ENCODE peak calls at places on chromosomes 3 and 15, in seven cellular contexts. One of them, this sample, is unnamed.

GRCh38 chr15:44102675-44103254 is 92.3 kb downstream of the FRMD5 start:
- DNase-seq in brain microvascular endothelial cell: peak
- DNase-seq in PC-3: peak
- DNase-seq in body of pancreas: peak
- DNase-seq in uterus: no peak
- DNase-seq in cardiac muscle cell: peak
- DNase-seq in CD8-positive, alpha-beta T cell: no peak
- DNase-seq in this sample: peak

GRCh38 chr3:9064251-9064650 is 101.0 kb upstream of the RAD18 start:
- DNase-seq in brain microvascular endothelial cell: no peak
- DNase-seq in PC-3: no peak
- DNase-seq in body of pancreas: no peak
- DNase-seq in uterus: no peak
- DNase-seq in cardiac muscle cell: no peak
- DNase-seq in CD8-positive, alpha-beta T cell: no peak
- DNase-seq in this sample: no peak

GRCh38 chr15:100338971-100339444 is 2.8 kb downstream of the ADAMTS17 start:
- DNase-seq in brain microvascular endothelial cell: peak
- DNase-seq in PC-3: peak
- DNase-seq in body of pancreas: peak
- DNase-seq in uterus: peak
- DNase-seq in cardiac muscle cell: peak
- DNase-seq in CD8-positive, alpha-beta T cell: peak
- DNase-seq in this sample: peak

GRCh38 chr3:64063982-64064438 is 40.7 kb upstream of the PSMD6 start:
- DNase-seq in brain microvascular endothelial cell: no peak
- DNase-seq in PC-3: no peak
- DNase-seq in body of pancreas: no peak
- DNase-seq in uterus: no peak
- DNase-seq in cardiac muscle cell: no peak
- DNase-seq in CD8-positive, alpha-beta T cell: no peak
- DNase-seq in this sample: no peak

GRCh38 chr3:16485024-16485992 is 28.2 kb downstream of the RFTN1 start:
- DNase-seq in brain microvascular endothelial cell: no peak
- DNase-seq in PC-3: no peak
- DNase-seq in body of pancreas: no peak
- DNase-seq in uterus: no peak
- DNase-seq in cardiac muscle cell: no peak
- DNase-seq in CD8-positive, alpha-beta T cell: no peak
- DNase-seq in this sample: no peak

GRCh38 chr3:157327018-157327417 is 109.6 kb upstream of the PTX3 start:
- DNase-seq in brain microvascular endothelial cell: no peak
- DNase-seq in PC-3: peak
- DNase-seq in body of pancreas: no peak
- DNase-seq in uterus: no peak
- DNase-seq in cardiac muscle cell: no peak
- DNase-seq in CD8-positive, alpha-beta T cell: no peak
- DNase-seq in this sample: no peak

GRCh38 chr3:194265505-194265892 is 85.6 kb downstream of the CPN2 start:
- DNase-seq in brain microvascular endothelial cell: peak
- DNase-seq in PC-3: peak
- DNase-seq in body of pancreas: peak
- DNase-seq in uterus: peak
- DNase-seq in cardiac muscle cell: peak
- DNase-seq in CD8-positive, alpha-beta T cell: no peak
- DNase-seq in this sample: peak

GRCh38 chr15:25053000-25053815 is 98.4 kb downstream of the SNRPN start:
- DNase-seq in brain microvascular endothelial cell: no peak
- DNase-seq in PC-3: no peak
- DNase-seq in body of pancreas: no peak
- DNase-seq in uterus: no peak
- DNase-seq in cardiac muscle cell: no peak
- DNase-seq in CD8-positive, alpha-beta T cell: peak
- DNase-seq in this sample: no peak

GRCh38 chr3:129890125-129890524 is 3.4 kb downstream of the TMCC1 start:
- DNase-seq in brain microvascular endothelial cell: no peak
- DNase-seq in PC-3: no peak
- DNase-seq in body of pancreas: peak
- DNase-seq in uterus: no peak
- DNase-seq in cardiac muscle cell: no peak
- DNase-seq in CD8-positive, alpha-beta T cell: no peak
- DNase-seq in this sample: no peak

GRCh38 chr3:116005404-116005803 is 382.1 kb downstream of the GAP43 start:
- DNase-seq in brain microvascular endothelial cell: peak
- DNase-seq in PC-3: peak
- DNase-seq in body of pancreas: peak
- DNase-seq in uterus: no peak
- DNase-seq in cardiac muscle cell: peak
- DNase-seq in CD8-positive, alpha-beta T cell: no peak
- DNase-seq in this sample: peak

GRCh38 chr15:37101634-37102314 is 1.4 kb upstream of the MEIS2 start:
- DNase-seq in brain microvascular endothelial cell: no peak
- DNase-seq in PC-3: peak
- DNase-seq in body of pancreas: peak
- DNase-seq in uterus: peak
- DNase-seq in cardiac muscle cell: peak
- DNase-seq in CD8-positive, alpha-beta T cell: no peak
- DNase-seq in this sample: peak

GRCh38 chr15:80916056-80916455 is 73.6 kb downstream of the MESD start:
- DNase-seq in brain microvascular endothelial cell: no peak
- DNase-seq in PC-3: no peak
- DNase-seq in body of pancreas: no peak
- DNase-seq in uterus: no peak
- DNase-seq in cardiac muscle cell: no peak
- DNase-seq in CD8-positive, alpha-beta T cell: no peak
- DNase-seq in this sample: no peak

GRCh38 chr15:88911766-88912118 is 1.4 kb downstream of the MFGE8 start:
- DNase-seq in brain microvascular endothelial cell: no peak
- DNase-seq in PC-3: peak
- DNase-seq in body of pancreas: no peak
- DNase-seq in uterus: no peak
- DNase-seq in cardiac muscle cell: no peak
- DNase-seq in CD8-positive, alpha-beta T cell: no peak
- DNase-seq in this sample: peak

GRCh38 chr3:141426404-141427034 is 58.2 kb downstream of the ZBTB38 start:
- DNase-seq in brain microvascular endothelial cell: peak
- DNase-seq in PC-3: no peak
- DNase-seq in body of pancreas: peak
- DNase-seq in uterus: peak
- DNase-seq in cardiac muscle cell: peak
- DNase-seq in CD8-positive, alpha-beta T cell: no peak
- DNase-seq in this sample: no peak

GRCh38 chr3:52084954-52085730 is 28.8 kb upstream of the DUSP7 start:
- DNase-seq in brain microvascular endothelial cell: no peak
- DNase-seq in PC-3: no peak
- DNase-seq in body of pancreas: no peak
- DNase-seq in uterus: no peak
- DNase-seq in cardiac muscle cell: no peak
- DNase-seq in CD8-positive, alpha-beta T cell: no peak
- DNase-seq in this sample: no peak

GRCh38 chr15:63255485-63255990 is 21.9 kb upstream of the APH1B start:
- DNase-seq in brain microvascular endothelial cell: no peak
- DNase-seq in PC-3: no peak
- DNase-seq in body of pancreas: no peak
- DNase-seq in uterus: no peak
- DNase-seq in cardiac muscle cell: no peak
- DNase-seq in CD8-positive, alpha-beta T cell: no peak
- DNase-seq in this sample: no peak

GRCh38 chr3:51353131-51353530 is 32.0 kb upstream of the MANF start:
- DNase-seq in brain microvascular endothelial cell: no peak
- DNase-seq in PC-3: no peak
- DNase-seq in body of pancreas: no peak
- DNase-seq in uterus: no peak
- DNase-seq in cardiac muscle cell: no peak
- DNase-seq in CD8-positive, alpha-beta T cell: no peak
- DNase-seq in this sample: no peak

GRCh38 chr3:177463863-177464262 is 266.6 kb upstream of the TBL1XR1 start:
- DNase-seq in brain microvascular endothelial cell: peak
- DNase-seq in PC-3: no peak
- DNase-seq in body of pancreas: no peak
- DNase-seq in uterus: no peak
- DNase-seq in cardiac muscle cell: peak
- DNase-seq in CD8-positive, alpha-beta T cell: no peak
- DNase-seq in this sample: no peak

GRCh38 chr15:57118013-57118799 is 199.8 kb downstream of the TCF12 start:
- DNase-seq in brain microvascular endothelial cell: peak
- DNase-seq in PC-3: peak
- DNase-seq in body of pancreas: no peak
- DNase-seq in uterus: no peak
- DNase-seq in cardiac muscle cell: peak
- DNase-seq in CD8-positive, alpha-beta T cell: no peak
- DNase-seq in this sample: peak

GRCh38 chr3:17116007-17116659 is 231.4 kb downstream of the PLCL2 start:
- DNase-seq in brain microvascular endothelial cell: no peak
- DNase-seq in PC-3: no peak
- DNase-seq in body of pancreas: no peak
- DNase-seq in uterus: no peak
- DNase-seq in cardiac muscle cell: no peak
- DNase-seq in CD8-positive, alpha-beta T cell: no peak
- DNase-seq in this sample: no peak

GRCh38 chr3:25821746-25822573 is 32.1 kb downstream of the OXSM start:
- DNase-seq in brain microvascular endothelial cell: no peak
- DNase-seq in PC-3: no peak
- DNase-seq in body of pancreas: no peak
- DNase-seq in uterus: no peak
- DNase-seq in cardiac muscle cell: no peak
- DNase-seq in CD8-positive, alpha-beta T cell: no peak
- DNase-seq in this sample: no peak

GRCh38 chr3:64030741-64031140 is 7.4 kb upstream of the PSMD6 start:
- DNase-seq in brain microvascular endothelial cell: peak
- DNase-seq in PC-3: peak
- DNase-seq in body of pancreas: peak
- DNase-seq in uterus: peak
- DNase-seq in cardiac muscle cell: peak
- DNase-seq in CD8-positive, alpha-beta T cell: peak
- DNase-seq in this sample: peak

GRCh38 chr15:39713846-39714245 is 68.8 kb downstream of the FSIP1 start:
- DNase-seq in brain microvascular endothelial cell: no peak
- DNase-seq in PC-3: no peak
- DNase-seq in body of pancreas: no peak
- DNase-seq in uterus: no peak
- DNase-seq in cardiac muscle cell: no peak
- DNase-seq in CD8-positive, alpha-beta T cell: no peak
- DNase-seq in this sample: no peak

DNA sequence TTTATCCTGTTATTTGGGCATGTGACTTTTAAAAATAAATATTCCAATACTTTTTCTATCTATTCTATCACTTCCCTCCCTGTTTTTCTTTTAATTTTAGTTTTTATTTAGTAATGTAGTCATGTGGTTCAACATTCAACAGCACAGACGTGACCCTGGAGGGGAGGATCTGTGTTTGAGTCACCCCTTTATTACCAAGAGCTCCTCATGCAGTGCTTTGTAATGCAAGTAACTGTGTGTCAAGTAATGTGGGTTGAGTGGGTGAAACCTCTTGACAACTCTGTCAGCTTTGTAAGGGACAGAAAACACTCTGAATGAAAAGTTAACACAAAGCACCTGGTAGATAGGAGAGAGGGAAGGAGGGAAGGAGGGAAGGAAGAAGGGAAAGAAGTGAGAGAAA is 89.7 kb upstream of the FGF12 start:
- DNase-seq in brain microvascular endothelial cell: peak
- DNase-seq in PC-3: peak
- DNase-seq in body of pancreas: no peak
- DNase-seq in uterus: no peak
- DNase-seq in cardiac muscle cell: no peak
- DNase-seq in CD8-positive, alpha-beta T cell: no peak
- DNase-seq in this sample: peak
- TF ChIP-seq CTCF in brain microvascular endothelial cell: no peak
- TF ChIP-seq CTCF in PC-3: no peak
- TF ChIP-seq CTCF in body of pancreas: no peak
- TF ChIP-seq CTCF in uterus: no peak
- TF ChIP-seq CTCF in cardiac muscle cell: no peak
- TF ChIP-seq CTCF in CD8-positive, alpha-beta T cell: no peak
- TF ChIP-seq CTCF in this sample: no peak

DNA sequence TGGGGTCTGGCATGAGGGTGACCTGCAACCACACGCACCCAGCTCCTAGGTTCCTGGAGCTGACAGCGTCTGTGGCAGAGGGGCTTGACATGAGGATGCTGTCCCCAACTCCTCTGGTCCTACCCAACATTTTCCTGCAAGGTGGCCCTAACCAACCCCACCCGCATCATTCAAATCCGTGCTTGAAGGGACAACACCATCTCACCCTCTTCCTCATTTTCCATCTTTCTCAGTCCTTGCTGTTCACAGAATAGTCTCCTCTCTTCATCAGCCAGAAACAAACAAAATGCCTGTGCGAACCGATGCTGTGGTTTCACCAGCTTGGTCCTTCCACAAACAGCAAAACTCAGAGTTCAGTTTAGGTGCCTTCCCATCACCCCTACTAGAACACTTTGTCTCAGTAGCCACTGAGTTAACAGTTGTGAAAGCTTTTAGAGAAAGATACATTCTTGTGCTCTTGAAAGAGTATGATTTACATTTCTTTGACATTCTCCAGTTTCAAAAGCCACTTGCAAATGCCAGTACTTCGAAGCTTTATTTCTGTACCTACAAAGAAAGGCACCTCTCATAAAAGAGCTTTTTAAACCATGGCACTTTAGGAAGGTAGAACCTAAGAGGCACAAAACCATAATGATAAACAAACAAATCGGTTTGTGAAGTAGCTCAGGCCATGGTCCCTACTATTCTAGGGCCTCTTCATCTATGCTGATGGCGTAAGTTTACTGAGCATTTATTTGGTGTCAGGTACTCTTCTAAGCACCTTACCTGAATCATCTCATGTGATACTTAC is 360.1 kb downstream of the SHQ1 start:
- DNase-seq in brain microvascular endothelial cell: no peak
- DNase-seq in PC-3: no peak
- DNase-seq in body of pancreas: no peak
- DNase-seq in uterus: no peak
- DNase-seq in cardiac muscle cell: peak
- DNase-seq in CD8-positive, alpha-beta T cell: no peak
- DNase-seq in this sample: no peak
- H3K27ac ChIP-seq in brain microvascular endothelial cell: no peak
- H3K27ac ChIP-seq in PC-3: no peak
- H3K27ac ChIP-seq in body of pancreas: no peak
- H3K27ac ChIP-seq in uterus: peak
- H3K27ac ChIP-seq in cardiac muscle cell: no peak
- H3K27ac ChIP-seq in CD8-positive, alpha-beta T cell: no peak
- H3K27ac ChIP-seq in this sample: peak

GRCh38 chr3:12288466-12289129 is at the start of gene PPARG:
- DNase-seq in brain microvascular endothelial cell: no peak
- DNase-seq in PC-3: peak
- DNase-seq in body of pancreas: no peak
- DNase-seq in uterus: peak
- DNase-seq in cardiac muscle cell: peak
- DNase-seq in CD8-positive, alpha-beta T cell: no peak
- DNase-seq in this sample: no peak
- TF ChIP-seq CTCF in brain microvascular endothelial cell: no peak
- TF ChIP-seq CTCF in PC-3: no peak
- TF ChIP-seq CTCF in body of pancreas: no peak
- TF ChIP-seq CTCF in uterus: no peak
- TF ChIP-seq CTCF in cardiac muscle cell: no peak
- TF ChIP-seq CTCF in CD8-positive, alpha-beta T cell: no peak
- TF ChIP-seq CTCF in this sample: no peak

DNA sequence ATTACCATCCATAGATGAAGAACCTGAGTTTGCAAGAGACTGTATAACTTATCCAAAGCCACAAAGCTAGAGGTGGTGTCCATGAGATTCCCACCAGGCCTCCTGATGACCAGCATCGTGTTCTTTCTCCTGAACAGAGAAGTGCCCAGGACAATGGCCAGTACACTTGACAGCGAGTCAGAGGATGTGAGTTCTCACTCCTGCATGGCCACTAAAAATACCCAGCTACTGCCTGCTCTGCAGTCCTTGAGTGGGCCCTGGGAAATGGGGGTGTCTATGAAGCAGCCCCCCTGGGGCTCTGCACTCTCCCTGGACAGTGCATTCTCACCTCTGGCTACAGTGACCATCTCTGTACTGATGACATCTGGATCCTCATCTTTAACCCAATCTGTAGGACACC is 201.2 kb downstream of the RPLP1 start:
- DNase-seq in brain microvascular endothelial cell: no peak
- DNase-seq in PC-3: no peak
- DNase-seq in body of pancreas: no peak
- DNase-seq in uterus: no peak
- DNase-seq in cardiac muscle cell: no peak
- DNase-seq in CD8-positive, alpha-beta T cell: peak
- DNase-seq in this sample: no peak
- H3K27ac ChIP-seq in brain microvascular endothelial cell: no peak
- H3K27ac ChIP-seq in PC-3: no peak
- H3K27ac ChIP-seq in body of pancreas: no peak
- H3K27ac ChIP-seq in uterus: no peak
- H3K27ac ChIP-seq in cardiac muscle cell: no peak
- H3K27ac ChIP-seq in CD8-positive, alpha-beta T cell: no peak
- H3K27ac ChIP-seq in this sample: no peak